ENCODE peak calls at places on chromosomes 6 and 20, in eight cellular contexts. X is upper lobe of left lung, Y is ovary, E is mucosa of descending colon, D is A549, Q is cardiac muscle cell, W is endodermal cell, Z is heart left ventricle. M is an unnamed sample. For H3K4me1, the result is how much of the 10 kb centered on the place peaks cover.

GRCh38 chr6:106490453-106490852 is 129.9 kb downstream of the CRYBG1 start:
- DNase-seq in X (no peak), Y (no peak), E (no peak), D (no peak), Q (no peak), W (no peak), Z (no peak), M (no peak)

GRCh38 chr6:147378819-147379218 is 129.7 kb upstream of the SAMD5 start:
- DNase-seq in X (no peak), Y (no peak), E (no peak), D (no peak), Q (no peak), W (no peak), Z (no peak), M (no peak)

GRCh38 chr6:19535351-19535750 is 301.8 kb upstream of the ID4 start:
- DNase-seq in X (no peak), Y (no peak), E (no peak), D (no peak), Q (no peak), W (no peak), Z (no peak), M (no peak)

GRCh38 chr6:156131221-156131903 is 645.8 kb upstream of the ARID1B start:
- DNase-seq in X (peak), Y (no peak), E (no peak), D (no peak), Q (no peak), W (no peak), Z (no peak), M (no peak)

GRCh38 chr6:92715991-92716390 is 703.4 kb downstream of the EPHA7 start:
- DNase-seq in X (no peak), Y (no peak), E (no peak), D (no peak), Q (peak), W (no peak), Z (no peak), M (no peak)

GRCh38 chr20:6767536-6768227 is at the start of gene BMP2:
- DNase-seq in X (peak), Y (peak), E (peak), D (peak), Q (peak), W (peak), Z (peak), M (peak)

GRCh38 chr20:49591217-49591865 is 23.4 kb upstream of the PTGIS start:
- DNase-seq in X (no peak), Y (no peak), E (no peak), D (no peak), Q (peak), W (no peak), Z (no peak), M (no peak)

GRCh38 chr6:131773284-131773950 is 34.4 kb upstream of the ENPP1 start:
- DNase-seq in X (no peak), Y (no peak), E (no peak), D (no peak), Q (no peak), W (no peak), Z (no peak), M (no peak)

GRCh38 chr6:156848533-156848932 is 71.4 kb downstream of the ARID1B start:
- DNase-seq in X (no peak), Y (peak), E (no peak), D (no peak), Q (peak), W (no peak), Z (peak), M (no peak)

GRCh38 chr6:148561629-148562028 is 185.2 kb upstream of the UST start:
- DNase-seq in X (no peak), Y (no peak), E (no peak), D (no peak), Q (no peak), W (no peak), Z (no peak), M (no peak)

GRCh38 chr6:156060013-156060412 is 604.4 kb upstream of the NOX3 start:
- DNase-seq in X (no peak), Y (no peak), E (no peak), D (no peak), Q (no peak), W (no peak), Z (no peak), M (no peak)

GRCh38 chr6:12280901-12281300 is 9.3 kb upstream of the EDN1 start:
- DNase-seq in X (no peak), Y (no peak), E (no peak), D (no peak), Q (no peak), W (no peak), Z (no peak), M (no peak)

GRCh38 chr20:62949887-62950286 is 2.6 kb upstream of the SLC17A9 start:
- DNase-seq in X (no peak), Y (no peak), E (no peak), D (no peak), Q (no peak), W (no peak), Z (no peak), M (no peak)

GRCh38 chr20:19968488-19969073 is 48.6 kb upstream of the NAA20 start:
- DNase-seq in X (no peak), Y (no peak), E (no peak), D (no peak), Q (no peak), W (no peak), Z (no peak), M (no peak)

GRCh38 chr6:169783971-169784930 is 32.8 kb downstream of the ERMARD start:
- DNase-seq in X (no peak), Y (no peak), E (no peak), D (no peak), Q (no peak), W (peak), Z (no peak), M (no peak)

GRCh38 chr6:41426438-41426851 is 91.0 kb downstream of the NCR2 start:
- DNase-seq in X (no peak), Y (no peak), E (no peak), D (no peak), Q (peak), W (peak), Z (no peak), M (no peak)

GRCh38 chr6:74931567-74931966 is 274.3 kb downstream of the COL12A1 start:
- DNase-seq in X (no peak), Y (no peak), E (no peak), D (no peak), Q (peak), W (no peak), Z (no peak), M (no peak)

GRCh38 chr6:54493138-54493537 is 184.9 kb downstream of the TINAG start:
- DNase-seq in X (no peak), Y (no peak), E (no peak), D (peak), Q (peak), W (no peak), Z (no peak), M (no peak)

GRCh38 chr20:46458891-46459750 is 52.7 kb upstream of the ELMO2 start:
- DNase-seq in X (peak), Y (no peak), E (peak), D (no peak), Q (peak), W (peak), Z (no peak), M (no peak)

GRCh38 chr6:170344631-170345576 is 38.3 kb downstream of the FAM120B start:
- DNase-seq in X (peak), Y (no peak), E (no peak), D (peak), Q (peak), W (peak), Z (peak), M (peak)

GRCh38 chr6:49978332-49979226 is 9.2 kb upstream of the DEFB113 start:
- DNase-seq in X (no peak), Y (no peak), E (no peak), D (no peak), Q (no peak), W (no peak), Z (no peak), M (no peak)

GRCh38 chr6:170405311-170405975 is 98.9 kb downstream of the FAM120B start:
- DNase-seq in X (no peak), Y (no peak), E (no peak), D (no peak), Q (peak), W (no peak), Z (no peak), M (no peak)

GRCh38 chr6:167554854-167555253 is 230.0 kb downstream of the TTLL2 start:
- DNase-seq in X (no peak), Y (no peak), E (no peak), D (no peak), Q (no peak), W (no peak), Z (no peak), M (no peak)

GRCh38 chr6:6007311-6008113 is 787 bp upstream of the NRN1 start:
- DNase-seq in X (no peak), Y (no peak), E (no peak), D (peak), Q (no peak), W (peak), Z (no peak), M (no peak)

GRCh38 chr6:131900231-131900630 is 50.9 kb downstream of the CCN2 start:
- DNase-seq in X (no peak), Y (no peak), E (no peak), D (no peak), Q (no peak), W (no peak), Z (no peak), M (no peak)

GRCh38 chr20:25484911-25485511 is 77.5 kb downstream of the GINS1 start:
- DNase-seq in X (no peak), Y (no peak), E (no peak), D (no peak), Q (peak), W (no peak), Z (no peak), M (no peak)

GRCh38 chr6:46062312-46062711 is 46.7 kb upstream of the CLIC5 start:
- DNase-seq in X (peak), Y (no peak), E (peak), D (no peak), Q (peak), W (no peak), Z (no peak), M (peak)

GRCh38 chr6:13538084-13538483 is 36.3 kb upstream of the SIRT5 start:
- DNase-seq in X (no peak), Y (no peak), E (no peak), D (peak), Q (peak), W (no peak), Z (no peak), M (no peak)

GRCh38 chr20:18224968-18225568 is 63.3 kb upstream of the ZNF133 start:
- DNase-seq in X (no peak), Y (peak), E (peak), D (peak), Q (peak), W (peak), Z (peak), M (no peak)

GRCh38 chr6:151289399-151290007 is 49.7 kb downstream of the AKAP12 start:
- DNase-seq in X (no peak), Y (no peak), E (no peak), D (no peak), Q (peak), W (no peak), Z (no peak), M (no peak)

GRCh38 chr6:14144678-14145113 is 27.1 kb downstream of the CD83 start:
- DNase-seq in X (peak), Y (peak), E (peak), D (peak), Q (peak), W (peak), Z (peak), M (peak)

GRCh38 chr6:27834879-27835549 is 77.2 kb downstream of the OR2B2 start:
- DNase-seq in X (no peak), Y (no peak), E (no peak), D (no peak), Q (no peak), W (no peak), Z (no peak), M (no peak)

GRCh38 chr6:46090115-46091079 is 39.4 kb upstream of the ENPP4 start:
- DNase-seq in X (peak), Y (peak), E (peak), D (peak), Q (peak), W (peak), Z (peak), M (peak)

GRCh38 chr6:80348263-80348662 is 241.8 kb downstream of the BCKDHB start:
- DNase-seq in X (no peak), Y (no peak), E (no peak), D (no peak), Q (no peak), W (no peak), Z (peak), M (no peak)

GRCh38 chr6:142900467-142900961 is 44.5 kb downstream of the HIVEP2 start:
- DNase-seq in X (no peak), Y (no peak), E (no peak), D (no peak), Q (peak), W (no peak), Z (peak), M (no peak)

GRCh38 chr6:81895511-81896185 is 143.2 kb upstream of the TENT5A start:
- DNase-seq in X (no peak), Y (no peak), E (no peak), D (no peak), Q (peak), W (no peak), Z (no peak), M (no peak)

GRCh38 chr6:99151634-99152344 is 197.7 kb downstream of the FAXC start:
- DNase-seq in X (peak), Y (no peak), E (peak), D (peak), Q (peak), W (peak), Z (peak), M (no peak)

GRCh38 chr20:15113374-15113773 is 776.0 kb upstream of the FLRT3 start:
- DNase-seq in X (no peak), Y (no peak), E (no peak), D (no peak), Q (no peak), W (no peak), Z (no peak), M (no peak)

DNA sequence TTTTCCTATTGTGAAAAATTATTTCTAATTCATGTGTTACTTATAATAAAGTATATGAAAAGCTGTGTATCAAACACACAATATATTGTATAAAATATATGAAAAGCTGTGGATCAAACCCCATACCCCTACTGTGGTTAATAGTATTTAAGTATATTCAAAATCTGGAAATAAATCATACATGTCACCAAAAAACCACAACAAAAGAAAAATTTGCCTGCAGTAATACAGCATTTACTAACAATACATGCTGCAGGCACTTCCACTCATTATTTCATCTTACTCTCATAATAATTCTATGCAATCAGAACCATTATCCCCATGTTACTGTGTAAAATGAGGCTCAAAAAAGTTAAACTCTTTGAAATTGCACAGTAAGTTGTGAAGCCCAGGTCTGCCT is 61.9 kb downstream of the FAM217A start:
- DNase-seq in X (no peak), Y (no peak), E (no peak), D (no peak), Q (no peak), W (no peak), Z (no peak), M (no peak)
- H3K4me3 ChIP-seq in X (no peak), Y (peak), E (no peak), D (peak), Q (peak), W (peak), Z (peak), M (peak)

GRCh38 chr6:97052152-97052787 is 127.7 kb downstream of the KLHL32 start:
- DNase-seq in X (no peak), Y (no peak), E (no peak), D (no peak), Q (no peak), W (no peak), Z (no peak), M (no peak)

GRCh38 chr6:97048771-97049170 is 124.2 kb downstream of the KLHL32 start:
- DNase-seq in X (no peak), Y (no peak), E (no peak), D (no peak), Q (no peak), W (no peak), Z (no peak), M (no peak)

GRCh38 chr6:97055743-97056142 is 131.2 kb downstream of the KLHL32 start:
- DNase-seq in X (no peak), Y (no peak), E (no peak), D (no peak), Q (no peak), W (no peak), Z (no peak), M (no peak)

GRCh38 chr6:97049254-97050004 is 124.9 kb downstream of the KLHL32 start:
- DNase-seq in X (no peak), Y (no peak), E (no peak), D (no peak), Q (peak), W (no peak), Z (no peak), M (no peak)

GRCh38 chr6:97053643-97054411 is 129.3 kb downstream of the KLHL32 start:
- DNase-seq in X (no peak), Y (no peak), E (no peak), D (peak), Q (peak), W (no peak), Z (no peak), M (no peak)
- TF ChIP-seq CTCF in X (peak), Y (no peak), E (no peak), D (peak), Q (peak), W (peak), Z (peak), M (peak)

GRCh38 chr6:16305246-16305725 is 66.9 kb downstream of the GMPR start:
- DNase-seq in X (no peak), Y (no peak), E (no peak), D (no peak), Q (no peak), W (no peak), Z (no peak), M (no peak)
- H3K4me1 ChIP-seq in X (under half), Y (under half), E (under half), D (under half), Q (under half), W (under half), Z (under half), M (under half)

DNA sequence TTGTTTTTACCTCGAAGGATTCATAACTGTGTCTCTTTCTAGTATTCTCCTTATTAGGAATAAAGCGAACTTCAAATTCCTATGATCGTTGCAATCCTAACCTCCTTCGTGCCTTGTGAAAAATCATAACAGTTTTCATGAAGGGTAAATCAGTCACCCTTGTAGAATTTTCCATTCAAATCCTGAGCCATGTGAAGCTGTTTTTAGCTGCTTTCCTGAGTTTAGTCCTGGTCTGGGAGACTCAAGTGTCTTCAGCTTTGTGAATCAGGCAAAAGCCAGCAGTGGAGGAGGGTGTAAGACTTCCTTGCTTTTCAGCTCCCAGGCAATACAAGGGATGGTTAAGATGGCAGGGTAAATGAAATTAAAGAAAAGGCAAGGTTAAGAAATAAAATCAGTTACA is 24.3 kb downstream of the GCNT2 start:
- DNase-seq in X (no peak), Y (no peak), E (no peak), D (no peak), Q (no peak), W (peak), Z (no peak), M (no peak)
- H3K4me3 ChIP-seq in X (no peak), Y (no peak), E (no peak), D (no peak), Q (no peak), W (no peak), Z (no peak), M (no peak)

GRCh38 chr6:133894369-133894768 is 5.5 kb downstream of the TCF21 start:
- DNase-seq in X (no peak), Y (no peak), E (no peak), D (no peak), Q (no peak), W (no peak), Z (no peak), M (no peak)

GRCh38 chr6:133896344-133896721 is 7.4 kb downstream of the TCF21 start:
- DNase-seq in X (no peak), Y (no peak), E (no peak), D (no peak), Q (no peak), W (no peak), Z (no peak), M (no peak)

GRCh38 chr6:133894795-133895401 is 6.0 kb downstream of the TCF21 start:
- DNase-seq in X (no peak), Y (peak), E (peak), D (peak), Q (peak), W (no peak), Z (peak), M (no peak)

GRCh38 chr6:133893324-133893692 is 4.4 kb downstream of the TCF21 start:
- DNase-seq in X (no peak), Y (no peak), E (no peak), D (no peak), Q (no peak), W (no peak), Z (no peak), M (no peak)

GRCh38 chr6:133895573-133896343 is 6.8 kb downstream of the TCF21 start:
- DNase-seq in X (no peak), Y (peak), E (peak), D (no peak), Q (peak), W (peak), Z (peak), M (no peak)
- TF ChIP-seq CTCF in X (no peak), Y (no peak), E (no peak), D (no peak), Q (peak), W (no peak), Z (no peak), M (no peak)

GRCh38 chr6:24924956-24925355 is 10.8 kb downstream of the RIPOR2 start:
- DNase-seq in X (no peak), Y (no peak), E (no peak), D (no peak), Q (no peak), W (no peak), Z (no peak), M (no peak)
- H3K4me1 ChIP-seq in X (under half), Y (under half), E (under half), D (under half), Q (under half), W (under half), Z (under half), M (under half)

GRCh38 chr6:84052883-84053241 is 19.3 kb downstream of the MRAP2 start:
- DNase-seq in X (no peak), Y (no peak), E (no peak), D (no peak), Q (no peak), W (no peak), Z (no peak), M (no peak)
- H3K4me3 ChIP-seq in X (no peak), Y (no peak), E (no peak), D (no peak), Q (peak), W (peak), Z (no peak), M (no peak)

GRCh38 chr20:2756056-2756611 is 44.3 kb downstream of the CPXM1 start:
- DNase-seq in X (no peak), Y (no peak), E (peak), D (peak), Q (peak), W (peak), Z (no peak), M (peak)
- TF ChIP-seq CTCF in X (peak), Y (no peak), E (no peak), D (peak), Q (peak), W (peak), Z (peak), M (peak)